ENCODE peak calls at places on chromosomes 1 and 21, in four cellular contexts. J, P, M and V are unnamed samples.

GRCh38 chr1:193634876-193635275 is 448.5 kb upstream of the B3GALT2 start:
- DNase-seq in J (no peak), P (no peak), M (no peak), V (no peak)

GRCh38 chr1:110465038-110465813 is 14.3 kb downstream of the PROK1 start:
- DNase-seq in J (no peak), P (no peak), M (no peak), V (no peak)

GRCh38 chr1:235342039-235342438 is 13.7 kb downstream of the GGPS1 start:
- DNase-seq in J (no peak), P (no peak), M (no peak), V (no peak)

GRCh38 chr1:31981976-31982375 is 31.7 kb upstream of the KHDRBS1 start:
- DNase-seq in J (no peak), P (no peak), M (no peak), V (no peak)

GRCh38 chr21:45427331-45428271 is 22.6 kb downstream of the COL18A1 start:
- DNase-seq in J (peak; percentile 84), P (no peak), M (no peak), V (peak; percentile 66)

GRCh38 chr1:206911064-206911663 is 10.6 kb downstream of the FCMR start:
- DNase-seq in J (peak; percentile 86), P (no peak), M (peak; percentile 77), V (no peak)

GRCh38 chr1:226631229-226632000 is 82.9 kb downstream of the STUM start:
- DNase-seq in J (no peak), P (no peak), M (no peak), V (no peak)

GRCh38 chr1:110393691-110394564 is 3.1 kb upstream of the SLC16A4 start:
- DNase-seq in J (no peak), P (no peak), M (no peak), V (no peak)

GRCh38 chr1:46489169-46489637 is 433 bp upstream of the DMBX1 start:
- DNase-seq in J (peak; percentile 51), P (no peak), M (no peak), V (peak; percentile 49)

GRCh38 chr1:160942926-160943325 is 11.7 kb downstream of the ITLN2 start:
- DNase-seq in J (no peak), P (no peak), M (no peak), V (no peak)

GRCh38 chr21:27648560-27648959 is 681.7 kb upstream of the ADAMTS5 start:
- DNase-seq in J (no peak), P (no peak), M (no peak), V (no peak)

GRCh38 chr1:32239790-32240139 is 7.3 kb upstream of the FAM167B start:
- DNase-seq in J (no peak), P (no peak), M (no peak), V (no peak)

GRCh38 chr1:40861227-40862003 is 748 bp downstream of the CITED4 start:
- DNase-seq in J (no peak), P (no peak), M (peak; percentile 74), V (peak; percentile 45)

GRCh38 chr1:208668991-208669390 is 424.8 kb upstream of the PLXNA2 start:
- DNase-seq in J (no peak), P (no peak), M (no peak), V (peak; percentile 16)

GRCh38 chr1:83905315-83905907 is 93.5 kb downstream of the TTLL7 start:
- DNase-seq in J (peak; percentile 28), P (no peak), M (peak; percentile 7), V (no peak)

GRCh38 chr1:104991702-104992101 is 1242.0 kb downstream of the AMY1C start:
- DNase-seq in J (no peak), P (no peak), M (no peak), V (no peak)

GRCh38 chr1:231240531-231240882 is 505 bp upstream of the GNPAT start:
- DNase-seq in J (no peak), P (no peak), M (no peak), V (no peak)

DNA sequence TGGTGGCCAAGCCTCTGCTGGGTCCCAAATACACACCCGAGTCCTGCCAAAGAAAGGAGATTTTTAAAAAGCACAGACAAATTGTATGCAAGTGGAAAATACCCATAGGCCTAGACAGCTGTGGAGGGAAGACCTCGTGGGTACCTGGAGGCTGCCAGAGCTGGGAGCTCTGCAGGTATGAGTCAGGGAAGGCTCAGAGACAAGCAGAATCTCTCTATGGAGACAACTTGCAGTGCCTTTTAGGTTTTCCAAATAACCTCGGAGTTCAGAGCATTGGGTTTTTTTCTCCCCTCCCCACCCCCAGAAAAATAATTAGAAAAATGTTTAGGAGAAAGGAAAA is 127.7 kb downstream of the EDEM3 start:
- DNase-seq in J (no peak), P (no peak), M (no peak), V (no peak)
- TF ChIP-seq USF2 in J (no peak), P (no peak), M (no peak), V (no peak)

GRCh38 chr21:41815652-41816582 is 49.1 kb upstream of the RIPK4 start:
- DNase-seq in J (no peak), P (no peak), M (no peak), V (no peak)

GRCh38 chr21:41819236-41819855 is 52.5 kb upstream of the RIPK4 start:
- DNase-seq in J (no peak), P (no peak), M (no peak), V (no peak)

GRCh38 chr21:41816583-41817165 is 49.8 kb upstream of the RIPK4 start:
- DNase-seq in J (peak; percentile 89), P (no peak), M (peak; percentile 88), V (peak; percentile 75)

GRCh38 chr21:41817877-41818855 is 51.3 kb upstream of the RIPK4 start:
- DNase-seq in J (no peak), P (no peak), M (no peak), V (no peak)

DNA sequence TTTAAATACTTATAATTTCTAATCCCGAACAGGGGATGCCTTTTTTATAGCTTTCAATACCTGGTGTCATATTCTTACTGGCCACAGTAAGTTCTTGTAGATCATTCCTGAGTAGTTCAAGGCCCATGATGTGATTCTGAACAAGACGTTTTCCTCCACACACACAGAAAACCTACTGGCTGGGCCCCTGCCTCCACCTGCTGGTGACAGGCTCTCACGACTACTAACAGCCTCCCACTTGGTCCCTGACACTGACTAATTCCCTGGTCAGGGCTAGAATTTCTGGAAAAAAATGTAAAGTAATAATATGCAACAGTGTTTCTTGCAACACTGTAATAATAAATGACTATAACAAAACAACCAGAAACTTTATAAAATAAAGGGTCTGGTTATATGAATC is 50.4 kb upstream of the RIPK4 start:
- DNase-seq in J (peak; percentile 79), P (no peak), M (peak; percentile 72), V (peak; percentile 70)
- TF ChIP-seq USF1 in J (no peak), P (no peak), M (no peak), V (no peak)

GRCh38 chr21:37644666-37645065 is 271.6 kb downstream of the KCNJ6 start:
- DNase-seq in J (no peak), P (no peak), M (no peak), V (no peak)
- TF ChIP-seq MAX in J (no peak), P (no peak), M (no peak), V (no peak)

DNA sequence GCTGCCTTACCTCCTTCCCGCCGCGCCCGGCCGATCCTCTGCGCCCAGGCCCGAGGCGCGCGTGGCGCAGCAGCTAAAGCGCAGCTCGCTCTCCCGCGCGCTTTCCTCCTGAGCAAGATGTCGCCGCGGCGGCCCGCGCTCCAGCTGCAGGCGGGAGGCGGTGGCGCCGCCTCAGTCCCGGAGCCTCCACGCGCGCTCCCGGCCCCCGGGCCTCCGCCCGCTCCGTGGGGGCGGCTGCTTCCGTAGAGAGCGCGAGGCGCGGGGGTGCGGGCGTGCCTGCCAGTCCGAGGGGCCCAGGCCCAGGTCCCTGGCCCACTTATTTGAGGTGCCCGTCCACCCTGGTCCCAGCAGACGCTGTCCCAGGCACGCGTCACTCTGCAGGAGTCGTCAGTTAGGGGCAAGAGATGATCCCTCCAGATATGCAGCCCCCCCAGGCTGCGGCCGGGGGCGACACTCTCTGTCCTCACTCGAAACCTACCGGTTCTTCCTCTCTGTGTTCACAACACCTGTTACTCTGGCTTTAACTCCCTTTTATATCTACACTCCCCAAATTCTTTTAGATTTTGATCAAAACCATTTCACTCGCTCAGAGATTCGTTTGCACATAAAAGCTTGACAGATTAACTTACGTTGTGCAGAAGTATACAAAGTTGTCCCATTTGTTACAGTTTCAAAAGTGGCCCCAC is at the start of gene CCSAP:
- DNase-seq in J (peak; percentile 76), P (no peak), M (no peak), V (peak; percentile 51)
- TF ChIP-seq USF2 in J (no peak), P (no peak), M (no peak), V (no peak)

DNA sequence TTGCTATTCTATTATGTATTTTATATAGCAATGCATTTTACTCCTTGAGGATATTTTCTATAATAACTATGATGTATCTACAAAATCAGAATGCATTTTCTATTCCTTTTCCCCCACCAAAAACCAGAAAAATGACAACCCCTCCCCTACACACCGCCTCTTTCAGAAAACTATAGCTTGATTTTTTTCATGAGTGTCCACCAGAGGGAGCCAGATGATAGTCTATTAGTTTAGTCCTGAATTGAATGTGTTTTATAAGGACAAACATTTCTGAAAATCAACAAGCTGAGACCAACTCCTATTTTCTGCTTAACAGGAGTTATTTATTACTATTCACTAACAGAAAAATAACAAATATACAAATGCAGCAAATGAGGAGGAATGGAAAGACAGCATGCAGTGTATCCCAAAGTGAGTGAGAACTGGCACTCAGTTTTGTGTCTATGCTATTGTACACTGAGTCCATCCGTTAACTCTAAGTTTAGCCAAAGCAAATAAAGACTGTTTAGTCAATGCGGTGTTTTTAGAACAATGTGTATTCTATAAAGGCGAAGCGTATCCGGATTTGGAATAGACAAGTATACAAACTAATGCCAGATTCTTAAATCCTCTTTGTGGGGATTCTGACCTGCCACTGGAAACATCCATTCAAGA is 182.7 kb downstream of the VAV3 start:
- DNase-seq in J (peak; percentile 56), P (no peak), M (peak; percentile 25), V (no peak)
- TF ChIP-seq USF1 in J (no peak), P (no peak), M (no peak), V (no peak)

DNA sequence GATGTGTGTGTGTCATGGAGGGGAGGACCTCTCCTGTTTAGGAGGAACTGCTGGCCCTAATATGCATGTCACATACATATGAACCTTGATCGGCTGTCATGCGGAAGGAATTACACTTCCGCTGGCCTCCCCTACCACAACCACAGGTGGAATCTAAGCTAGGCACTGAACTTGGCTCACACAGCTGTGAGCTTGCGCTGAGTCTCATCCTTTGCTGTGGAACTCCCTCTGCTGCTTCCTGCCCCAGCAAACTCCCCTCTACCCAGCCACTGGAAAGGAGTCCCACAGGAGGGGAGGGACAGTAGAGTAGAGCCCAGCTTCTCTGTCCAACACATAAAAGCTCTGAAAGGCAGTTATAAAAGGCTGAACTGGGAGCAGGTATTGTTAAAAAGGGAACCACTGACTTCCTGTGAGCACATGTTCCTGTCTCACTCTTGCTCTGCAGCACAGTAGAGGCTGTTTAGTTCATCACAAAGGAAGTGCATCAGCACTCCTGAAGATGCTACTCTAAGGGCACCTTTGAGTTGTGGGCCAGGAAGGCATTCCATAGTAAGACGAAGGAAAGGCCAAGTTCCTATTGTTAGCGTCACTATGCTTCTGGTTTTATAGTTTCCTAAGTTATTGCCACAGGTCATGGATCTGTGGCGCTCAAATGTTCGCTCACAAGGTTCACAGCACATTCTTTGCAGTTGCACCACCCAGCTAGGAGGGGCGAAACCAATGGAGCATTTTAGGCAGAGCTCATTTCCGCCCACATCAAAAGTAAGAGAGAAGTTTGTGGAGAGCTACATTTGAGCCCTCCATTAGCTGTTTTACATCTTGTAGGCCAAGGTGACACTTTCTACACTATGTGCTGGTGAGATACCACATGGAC is 17.7 kb upstream of the PTPRC start:
- DNase-seq in J (no peak), P (peak; percentile 93), M (no peak), V (no peak)
- TF ChIP-seq MAX in J (no peak), P (no peak), M (no peak), V (no peak)

GRCh38 chr1:183652547-183653467 is at the start of gene APOBEC4:
- DNase-seq in J (no peak), P (no peak), M (no peak), V (no peak)
- TF ChIP-seq USF2 in J (no peak), P (no peak), M (no peak), V (no peak)

GRCh38 chr1:223030871-223031270 is 112.2 kb downstream of the TLR5 start:
- DNase-seq in J (no peak), P (no peak), M (no peak), V (no peak)
- TF ChIP-seq USF1 in J (no peak), P (no peak), M (no peak), V (no peak)